ENCODE peak calls at places on chromosomes 13 and 19, in four cellular contexts. One of them, this sample, is unnamed.

GRCh38 chr13:21031594-21031993 is 29.8 kb downstream of the LATS2 start:
- DNase-seq in stimulated activated CD4-positive, alpha-beta T cell treated with anti-CD3 and anti-CD28 coated beads, Interleukin-4, amount 100 ng/mL, for 24 hours: no peak
- DNase-seq in activated CD4-positive, alpha-beta T cell treated with anti-CD3 and anti-CD28 coated beads for 36 hours: no peak
- DNase-seq in NCI-H1105 treated with DMSO at 0.1 percent for 48 hours: no peak
- DNase-seq in this sample: no peak

GRCh38 chr19:44303305-44303704 is 1.5 kb downstream of the ZNF235 start:
- DNase-seq in NCI-H1105 treated with DMSO at 0.1 percent for 48 hours: no peak
- DNase-seq in activated CD4-positive, alpha-beta T cell treated with anti-CD3 and anti-CD28 coated beads for 36 hours: no peak
- DNase-seq in stimulated activated CD4-positive, alpha-beta T cell treated with anti-CD3 and anti-CD28 coated beads, Interleukin-4, amount 100 ng/mL, for 24 hours: no peak
- DNase-seq in this sample: no peak

GRCh38 chr13:45073809-45074208 is 46.5 kb upstream of the GTF2F2 start:
- DNase-seq in activated CD4-positive, alpha-beta T cell treated with anti-CD3 and anti-CD28 coated beads for 36 hours: no peak
- DNase-seq in stimulated activated CD4-positive, alpha-beta T cell treated with anti-CD3 and anti-CD28 coated beads, Interleukin-4, amount 100 ng/mL, for 24 hours: no peak
- DNase-seq in NCI-H1105 treated with DMSO at 0.1 percent for 48 hours: no peak
- DNase-seq in this sample: no peak

GRCh38 chr13:103803349-103803748 is 737.1 kb upstream of the SLC10A2 start:
- DNase-seq in stimulated activated CD4-positive, alpha-beta T cell treated with anti-CD3 and anti-CD28 coated beads, Interleukin-4, amount 100 ng/mL, for 24 hours: no peak
- DNase-seq in NCI-H1105 treated with DMSO at 0.1 percent for 48 hours: no peak
- DNase-seq in activated CD4-positive, alpha-beta T cell treated with anti-CD3 and anti-CD28 coated beads for 36 hours: no peak
- DNase-seq in this sample: no peak

GRCh38 chr19:58561373-58562125 is 3.1 kb upstream of the UBE2M start:
- DNase-seq in NCI-H1105 treated with DMSO at 0.1 percent for 48 hours: no peak
- DNase-seq in stimulated activated CD4-positive, alpha-beta T cell treated with anti-CD3 and anti-CD28 coated beads, Interleukin-4, amount 100 ng/mL, for 24 hours: no peak
- DNase-seq in activated CD4-positive, alpha-beta T cell treated with anti-CD3 and anti-CD28 coated beads for 36 hours: no peak
- DNase-seq in this sample: peak

GRCh38 chr19:8075158-8076086 is 22.9 kb downstream of the CCL25 start:
- DNase-seq in activated CD4-positive, alpha-beta T cell treated with anti-CD3 and anti-CD28 coated beads for 36 hours: no peak
- DNase-seq in NCI-H1105 treated with DMSO at 0.1 percent for 48 hours: no peak
- DNase-seq in stimulated activated CD4-positive, alpha-beta T cell treated with anti-CD3 and anti-CD28 coated beads, Interleukin-4, amount 100 ng/mL, for 24 hours: no peak
- DNase-seq in this sample: no peak

GRCh38 chr13:34941436-34941834 is 635 bp upstream of the NBEA start:
- DNase-seq in stimulated activated CD4-positive, alpha-beta T cell treated with anti-CD3 and anti-CD28 coated beads, Interleukin-4, amount 100 ng/mL, for 24 hours: no peak
- DNase-seq in activated CD4-positive, alpha-beta T cell treated with anti-CD3 and anti-CD28 coated beads for 36 hours: no peak
- DNase-seq in NCI-H1105 treated with DMSO at 0.1 percent for 48 hours: no peak
- DNase-seq in this sample: no peak

GRCh38 chr13:33140161-33140560 is 123.9 kb downstream of the KL start:
- DNase-seq in NCI-H1105 treated with DMSO at 0.1 percent for 48 hours: no peak
- DNase-seq in stimulated activated CD4-positive, alpha-beta T cell treated with anti-CD3 and anti-CD28 coated beads, Interleukin-4, amount 100 ng/mL, for 24 hours: no peak
- DNase-seq in activated CD4-positive, alpha-beta T cell treated with anti-CD3 and anti-CD28 coated beads for 36 hours: no peak
- DNase-seq in this sample: no peak

GRCh38 chr13:95833713-95834112 is 156.8 kb downstream of the DNAJC3 start:
- DNase-seq in activated CD4-positive, alpha-beta T cell treated with anti-CD3 and anti-CD28 coated beads for 36 hours: no peak
- DNase-seq in stimulated activated CD4-positive, alpha-beta T cell treated with anti-CD3 and anti-CD28 coated beads, Interleukin-4, amount 100 ng/mL, for 24 hours: no peak
- DNase-seq in NCI-H1105 treated with DMSO at 0.1 percent for 48 hours: no peak
- DNase-seq in this sample: no peak

GRCh38 chr19:14198384-14199376 is 7.3 kb downstream of the ADGRL1 start:
- DNase-seq in stimulated activated CD4-positive, alpha-beta T cell treated with anti-CD3 and anti-CD28 coated beads, Interleukin-4, amount 100 ng/mL, for 24 hours: no peak
- DNase-seq in NCI-H1105 treated with DMSO at 0.1 percent for 48 hours: no peak
- DNase-seq in activated CD4-positive, alpha-beta T cell treated with anti-CD3 and anti-CD28 coated beads for 36 hours: peak
- DNase-seq in this sample: no peak

GRCh38 chr13:111153977-111154332 is 38.8 kb downstream of the ARHGEF7 start:
- DNase-seq in NCI-H1105 treated with DMSO at 0.1 percent for 48 hours: peak
- DNase-seq in stimulated activated CD4-positive, alpha-beta T cell treated with anti-CD3 and anti-CD28 coated beads, Interleukin-4, amount 100 ng/mL, for 24 hours: peak
- DNase-seq in activated CD4-positive, alpha-beta T cell treated with anti-CD3 and anti-CD28 coated beads for 36 hours: peak
- DNase-seq in this sample: peak

GRCh38 chr13:101996906-101997408 is 404.9 kb downstream of the FGF14 start:
- DNase-seq in activated CD4-positive, alpha-beta T cell treated with anti-CD3 and anti-CD28 coated beads for 36 hours: no peak
- DNase-seq in NCI-H1105 treated with DMSO at 0.1 percent for 48 hours: peak
- DNase-seq in stimulated activated CD4-positive, alpha-beta T cell treated with anti-CD3 and anti-CD28 coated beads, Interleukin-4, amount 100 ng/mL, for 24 hours: no peak
- DNase-seq in this sample: no peak

This sample was measured in natural killer cell treated with Interleukin-12 subunit alpha and Interleukin-12 subunit beta and Interleukin-15 and Interleukin-18, amount 100 ng/mL, for 72 hours.